ENCODE peak calls at places on chromosomes 11 and 22, in five cellular contexts. O is H1, P is A549, B is K562, R is HepG2. I is an unnamed sample.

GRCh38 chr11:63837027-63837688 is 1.8 kb upstream of the MARK2 start:
- DNase-seq in P (peak), R (peak), B (peak), O (peak), I (peak)

GRCh38 chr22:50247748-50248147 is 2.9 kb upstream of the TUBGCP6 start:
- DNase-seq in O (peak), P (no peak), B (no peak), R (no peak), I (peak)

GRCh38 chr11:70834984-70835560 is 417.3 kb downstream of the SHANK2 start:
- DNase-seq in R (no peak), P (no peak), O (no peak), B (no peak), I (no peak)

GRCh38 chr11:818396-819128 is at the start of gene PNPLA2:
- DNase-seq in B (no peak), O (peak), P (no peak), R (peak), I (no peak)

GRCh38 chr22:45804986-45805325 is 133.3 kb downstream of the ATXN10 start:
- DNase-seq in B (no peak), P (peak), O (no peak), R (peak), I (peak)

GRCh38 chr11:14248577-14248976 is 110.4 kb downstream of the RRAS2 start:
- DNase-seq in R (no peak), O (no peak), P (no peak), B (no peak), I (no peak)

GRCh38 chr11:94396282-94396681 is 4.9 kb downstream of the GPR83 start:
- DNase-seq in R (no peak), O (no peak), P (no peak), B (no peak), I (no peak)

GRCh38 chr11:1335811-1336761 is 26.7 kb upstream of the TOLLIP start:
- DNase-seq in R (peak), B (peak), O (peak), P (no peak), I (peak)

GRCh38 chr11:27409060-27409459 is 46.0 kb upstream of the CCDC34 start:
- DNase-seq in R (no peak), P (no peak), B (no peak), O (no peak), I (no peak)

GRCh38 chr11:91421586-91421985 is 803.0 kb upstream of the FAT3 start:
- DNase-seq in O (no peak), R (no peak), B (no peak), P (no peak), I (no peak)

GRCh38 chr22:47190957-47191323 is 428.5 kb downstream of the TBC1D22A start:
- DNase-seq in B (no peak), O (no peak), R (no peak), P (no peak), I (no peak)

GRCh38 chr11:2212411-2213251 is 41.0 kb upstream of the TH start:
- DNase-seq in P (no peak), R (peak), O (peak), B (no peak), I (no peak)

GRCh38 chr22:20581503-20582170 is 74.2 kb downstream of the MED15 start:
- DNase-seq in B (peak), O (peak), R (no peak), P (no peak), I (no peak)

GRCh38 chr11:1866776-1867175 is 13.9 kb downstream of the LSP1 start:
- DNase-seq in O (no peak), B (no peak), P (no peak), R (no peak), I (no peak)

DNA sequence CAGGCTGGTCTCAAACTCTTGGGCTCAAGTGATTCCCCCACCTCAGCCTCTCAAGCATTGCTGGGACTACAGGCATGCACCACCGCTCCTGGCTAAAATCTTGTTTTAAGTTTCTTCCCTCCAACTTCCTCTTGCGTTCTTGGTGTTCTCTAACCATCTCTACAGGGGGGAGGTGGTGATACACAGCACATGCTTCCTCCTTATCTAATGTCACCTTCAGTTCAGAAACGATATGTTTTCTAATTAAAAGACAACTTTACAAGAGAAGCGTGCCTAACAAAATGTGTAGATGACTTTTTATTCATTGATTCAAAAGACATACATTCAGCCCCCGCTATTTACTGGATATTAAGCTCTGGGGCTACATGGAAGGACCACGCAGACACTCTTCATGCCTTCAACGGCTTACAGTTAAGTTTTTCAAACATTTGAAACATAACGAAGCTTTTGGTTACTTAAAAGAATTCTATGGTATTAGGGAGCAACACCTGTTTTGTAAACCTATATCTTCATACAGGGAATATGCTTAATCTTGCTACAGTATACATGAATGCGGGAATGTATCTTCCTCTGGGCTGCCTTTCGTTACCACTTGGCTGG is 930 bp upstream of the DLAT start:
- DNase-seq in R (no peak), B (peak), P (no peak), O (no peak), I (no peak)
- TF ChIP-seq MAFK in R (no peak), B (no peak), P (no peak), O (no peak), I (no peak)

GRCh38 chr11:34890089-34890488 is 26.1 kb downstream of the APIP start:
- DNase-seq in B (no peak), O (no peak), P (no peak), R (no peak), I (no peak)

GRCh38 chr11:34890812-34891211 is 25.4 kb downstream of the APIP start:
- DNase-seq in P (no peak), B (no peak), O (no peak), R (peak), I (peak)

GRCh38 chr11:34886609-34887008 is 29.6 kb downstream of the APIP start:
- DNase-seq in P (no peak), B (no peak), R (peak), O (no peak), I (no peak)

GRCh38 chr11:34891611-34892010 is 24.6 kb downstream of the APIP start:
- DNase-seq in B (no peak), O (no peak), P (no peak), R (peak), I (no peak)

DNA sequence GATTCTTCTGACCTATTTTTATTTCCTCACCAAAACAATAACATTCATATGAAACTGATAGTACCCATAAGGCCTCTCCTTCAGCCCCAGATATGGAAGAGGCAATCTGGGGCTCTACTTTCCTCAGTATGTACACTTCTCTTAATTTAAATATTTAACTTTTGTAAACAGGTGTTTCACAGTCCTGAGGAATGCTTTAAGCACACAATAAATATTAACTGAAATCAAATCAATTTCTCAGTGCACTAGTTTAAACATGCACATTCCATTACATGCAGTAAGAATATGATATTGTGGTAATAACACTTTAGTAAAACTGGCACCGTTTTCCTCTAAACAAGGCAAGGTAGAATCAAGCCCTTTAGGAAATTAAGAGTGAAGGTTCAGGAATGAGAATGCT is 28.9 kb downstream of the APIP start:
- DNase-seq in O (no peak), B (no peak), R (no peak), P (no peak), I (no peak)
- TF ChIP-seq MAFK in O (no peak), B (no peak), R (no peak), P (no peak), I (no peak)

GRCh38 chr11:104774578-104774977 is 123.7 kb downstream of the CASP12 start:
- DNase-seq in P (no peak), O (no peak), B (no peak), R (no peak), I (no peak)

GRCh38 chr11:104776501-104777170 is 121.6 kb downstream of the CASP12 start:
- DNase-seq in O (no peak), P (no peak), B (no peak), R (no peak), I (peak)

GRCh38 chr11:104771782-104772181 is 126.5 kb downstream of the CASP12 start:
- DNase-seq in R (no peak), B (no peak), P (no peak), O (no peak), I (no peak)

DNA sequence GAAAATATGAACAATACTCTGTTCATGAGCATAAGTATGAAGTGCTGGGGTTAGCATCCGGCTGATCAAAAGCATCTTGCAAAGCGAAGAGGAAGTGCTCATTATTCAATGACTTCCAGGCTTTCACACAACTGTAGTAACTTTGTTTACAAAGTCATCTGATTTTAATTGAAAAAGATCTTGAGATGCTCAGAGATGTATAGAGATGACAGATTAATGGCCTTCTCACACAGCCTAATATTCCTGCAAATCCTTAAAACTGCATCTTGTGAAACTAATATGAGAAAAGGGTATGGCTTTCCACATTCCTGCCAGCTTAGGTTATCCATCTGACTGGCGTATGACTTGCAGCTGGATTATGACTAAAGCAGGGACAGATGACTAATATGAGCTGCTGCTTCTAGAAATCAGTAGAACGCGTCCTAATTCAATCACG is 125.4 kb downstream of the CASP12 start:
- DNase-seq in P (peak), B (no peak), R (no peak), O (no peak), I (peak)
- TF ChIP-seq MAFK in P (no peak), B (no peak), R (no peak), O (no peak), I (no peak)

DNA sequence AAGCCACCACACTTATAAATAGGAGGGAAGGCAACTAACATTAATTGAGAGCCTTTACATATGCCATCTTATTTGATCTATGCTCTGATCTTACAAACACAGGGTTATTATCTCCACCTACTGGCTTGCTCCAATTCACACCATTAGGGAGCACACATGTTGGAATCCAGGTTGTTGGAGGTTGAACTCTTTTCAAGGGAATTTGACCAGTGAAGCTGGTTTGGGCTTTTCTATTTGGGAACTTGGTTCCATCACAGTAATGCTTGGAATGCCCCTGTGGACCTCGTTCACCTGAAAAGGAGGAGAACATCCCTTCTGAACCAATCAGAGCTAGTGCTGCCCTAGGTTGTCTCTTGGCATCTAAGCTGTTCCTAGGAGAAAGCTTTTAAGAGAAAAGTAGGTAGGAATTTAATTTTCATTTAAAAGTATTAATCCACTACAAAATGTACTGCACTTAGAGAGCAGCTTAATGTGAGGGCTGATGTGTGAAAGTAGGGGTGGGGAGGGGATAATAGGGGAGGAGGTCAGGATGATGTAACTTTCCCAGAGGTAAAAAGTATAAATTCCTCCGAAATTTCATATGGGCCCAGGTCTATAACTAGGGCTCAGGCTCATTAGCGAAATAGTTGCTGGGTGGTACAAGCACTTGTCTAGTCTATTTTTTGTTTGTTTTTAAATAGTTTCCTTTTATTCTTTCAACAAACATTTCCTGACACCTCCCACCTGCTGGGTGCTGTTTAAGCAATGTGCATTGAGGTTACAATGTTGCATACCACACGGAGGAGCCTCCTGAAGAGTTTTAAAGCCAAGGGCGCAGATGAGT is 7.6 kb upstream of the MICAL2 start:
- DNase-seq in R (no peak), B (no peak), O (no peak), P (no peak), I (no peak)
- TF ChIP-seq MAFK in R (no peak), B (no peak), O (no peak), P (no peak), I (no peak)

GRCh38 chr11:4184163-4184916 is 89.7 kb downstream of the RRM1 start:
- DNase-seq in O (no peak), B (no peak), P (no peak), R (no peak), I (peak)

GRCh38 chr11:4178813-4179662 is 84.4 kb downstream of the RRM1 start:
- DNase-seq in B (no peak), R (no peak), O (no peak), P (no peak), I (no peak)

GRCh38 chr11:4183410-4184057 is 88.9 kb downstream of the RRM1 start:
- DNase-seq in P (no peak), O (no peak), R (no peak), B (no peak), I (no peak)

GRCh38 chr11:4180441-4181183 is 86.0 kb downstream of the RRM1 start:
- DNase-seq in B (no peak), R (no peak), O (no peak), P (no peak), I (no peak)

GRCh38 chr11:4181780-4182721 is 87.5 kb downstream of the RRM1 start:
- DNase-seq in P (peak), R (peak), O (peak), B (peak), I (peak)
- TF ChIP-seq MAFK in P (no peak), R (no peak), O (no peak), B (no peak), I (no peak)

GRCh38 chr22:36330655-36331305 is 57.0 kb downstream of the MYH9 start:
- DNase-seq in R (no peak), O (no peak), P (no peak), B (no peak), I (peak)
- TF ChIP-seq MAFK in R (no peak), O (no peak), P (no peak), B (no peak), I (no peak)

DNA sequence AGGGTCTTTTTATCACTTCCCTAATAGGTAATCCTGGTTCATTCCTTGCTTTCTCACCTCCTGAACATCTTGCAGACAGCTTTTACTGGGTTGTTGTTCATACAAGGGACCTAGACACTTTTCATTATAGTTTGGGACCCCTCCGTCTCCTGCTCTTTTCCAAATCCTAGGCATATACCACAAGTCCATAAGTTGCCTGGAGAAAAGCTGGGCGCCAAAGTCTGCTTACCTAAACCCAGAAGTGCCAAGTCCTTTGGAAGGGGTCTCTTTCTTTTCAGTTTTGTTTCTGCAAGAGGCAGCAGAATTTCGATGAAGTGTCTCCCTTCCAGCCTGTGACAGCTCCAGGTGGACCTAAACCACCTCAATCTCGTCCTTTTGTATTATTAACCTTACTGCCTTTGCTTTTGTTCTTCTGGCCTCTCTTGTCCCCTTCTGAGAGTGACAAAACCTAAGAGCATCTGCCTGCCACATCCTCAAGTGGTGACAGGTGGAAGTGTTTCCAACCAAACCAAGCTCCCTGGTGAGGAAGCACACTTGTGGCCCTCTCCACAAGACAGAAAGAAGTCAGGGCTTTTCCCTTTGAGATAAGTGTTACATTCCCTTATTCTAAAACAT is 19.5 kb upstream of the P2RY6 start:
- DNase-seq in P (no peak), R (no peak), B (no peak), O (no peak), I (no peak)
- TF ChIP-seq MAFK in P (no peak), R (no peak), B (no peak), O (no peak), I (no peak)